ENCODE peak calls at places on chromosome X, in eight cellular contexts. One of them, this sample, is unnamed.
A peak's percentile ranks its signal among the peaks of the same experiment; 100 is the strongest.

GRCh38 chrX:133559909-133560308 is 144.6 kb upstream of the GPC4 start:
- DNase-seq in cardiac muscle cell: no peak
- DNase-seq in pancreas: no peak
- DNase-seq in neuronal stem cell: no peak
- DNase-seq in body of pancreas: no peak
- DNase-seq in A673: no peak
- DNase-seq in tibial nerve: no peak
- DNase-seq in mammary epithelial cell: no peak
- DNase-seq in this sample: no peak

GRCh38 chrX:67673741-67674274 is 130.0 kb downstream of the AR start:
- DNase-seq in cardiac muscle cell: no peak
- DNase-seq in pancreas: no peak
- DNase-seq in neuronal stem cell: no peak
- DNase-seq in body of pancreas: no peak
- DNase-seq in A673: no peak
- DNase-seq in tibial nerve: no peak
- DNase-seq in mammary epithelial cell: no peak
- DNase-seq in this sample: no peak

GRCh38 chrX:11724122-11725017 is 33.7 kb upstream of the MSL3 start:
- DNase-seq in cardiac muscle cell: peak; percentile 56
- DNase-seq in pancreas: no peak
- DNase-seq in neuronal stem cell: peak; percentile 1
- DNase-seq in body of pancreas: peak; percentile 23
- DNase-seq in A673: peak; percentile 49
- DNase-seq in tibial nerve: no peak
- DNase-seq in mammary epithelial cell: peak; percentile 14
- DNase-seq in this sample: peak; percentile 0

GRCh38 chrX:71000139-71000538 is 68.0 kb downstream of the SNX12 start:
- DNase-seq in cardiac muscle cell: no peak
- DNase-seq in pancreas: no peak
- DNase-seq in neuronal stem cell: no peak
- DNase-seq in body of pancreas: no peak
- DNase-seq in A673: no peak
- DNase-seq in tibial nerve: no peak
- DNase-seq in mammary epithelial cell: no peak
- DNase-seq in this sample: no peak

GRCh38 chrX:48573690-48574269 is 504 bp upstream of the RBM3 start:
- DNase-seq in cardiac muscle cell: peak; percentile 68
- DNase-seq in pancreas: peak; percentile 60
- DNase-seq in neuronal stem cell: peak; percentile 1
- DNase-seq in body of pancreas: peak; percentile 31
- DNase-seq in A673: peak; percentile 49
- DNase-seq in tibial nerve: peak; percentile 14
- DNase-seq in mammary epithelial cell: no peak
- DNase-seq in this sample: no peak

GRCh38 chrX:73400136-73400748 is 46.6 kb upstream of the CDX4 start:
- DNase-seq in cardiac muscle cell: no peak
- DNase-seq in pancreas: no peak
- DNase-seq in neuronal stem cell: no peak
- DNase-seq in body of pancreas: no peak
- DNase-seq in A673: no peak
- DNase-seq in tibial nerve: no peak
- DNase-seq in mammary epithelial cell: no peak
- DNase-seq in this sample: no peak

GRCh38 chrX:16436348-16437188 is 213.4 kb upstream of the S100G start:
- DNase-seq in cardiac muscle cell: peak; percentile 74
- DNase-seq in pancreas: peak; percentile 69
- DNase-seq in neuronal stem cell: peak; percentile 64
- DNase-seq in body of pancreas: peak; percentile 86
- DNase-seq in A673: peak; percentile 84
- DNase-seq in tibial nerve: peak; percentile 43
- DNase-seq in mammary epithelial cell: peak; percentile 61
- DNase-seq in this sample: no peak

GRCh38 chrX:14029039-14029424 is 660 bp downstream of the GEMIN8 start:
- DNase-seq in cardiac muscle cell: no peak
- DNase-seq in pancreas: no peak
- DNase-seq in neuronal stem cell: peak; percentile 5
- DNase-seq in body of pancreas: no peak
- DNase-seq in A673: peak; percentile 6
- DNase-seq in tibial nerve: no peak
- DNase-seq in mammary epithelial cell: peak; percentile 17
- DNase-seq in this sample: no peak

GRCh38 chrX:13923845-13924244 is 105.8 kb downstream of the GEMIN8 start:
- DNase-seq in cardiac muscle cell: no peak
- DNase-seq in pancreas: no peak
- DNase-seq in neuronal stem cell: no peak
- DNase-seq in body of pancreas: peak; percentile 52
- DNase-seq in A673: no peak
- DNase-seq in tibial nerve: no peak
- DNase-seq in mammary epithelial cell: peak; percentile 78
- DNase-seq in this sample: no peak

GRCh38 chrX:123905334-123905733 is 45.5 kb downstream of the XIAP start:
- DNase-seq in cardiac muscle cell: no peak
- DNase-seq in pancreas: no peak
- DNase-seq in neuronal stem cell: no peak
- DNase-seq in body of pancreas: no peak
- DNase-seq in A673: no peak
- DNase-seq in tibial nerve: no peak
- DNase-seq in mammary epithelial cell: peak; percentile 11
- DNase-seq in this sample: no peak

GRCh38 chrX:13401724-13402123 is 81.9 kb upstream of the ATXN3L start:
- DNase-seq in cardiac muscle cell: no peak
- DNase-seq in pancreas: no peak
- DNase-seq in neuronal stem cell: no peak
- DNase-seq in body of pancreas: no peak
- DNase-seq in A673: no peak
- DNase-seq in tibial nerve: no peak
- DNase-seq in mammary epithelial cell: no peak
- DNase-seq in this sample: no peak

GRCh38 chrX:40168183-40169015 is 70.6 kb upstream of the BCOR start:
- DNase-seq in cardiac muscle cell: no peak
- DNase-seq in pancreas: no peak
- DNase-seq in neuronal stem cell: no peak
- DNase-seq in body of pancreas: no peak
- DNase-seq in A673: no peak
- DNase-seq in tibial nerve: no peak
- DNase-seq in mammary epithelial cell: no peak
- DNase-seq in this sample: no peak

GRCh38 chrX:82218361-82218760 is 1016.5 kb downstream of the SH3BGRL start:
- DNase-seq in cardiac muscle cell: no peak
- DNase-seq in pancreas: no peak
- DNase-seq in neuronal stem cell: peak; percentile 3
- DNase-seq in body of pancreas: no peak
- DNase-seq in A673: peak; percentile 52
- DNase-seq in tibial nerve: no peak
- DNase-seq in mammary epithelial cell: peak; percentile 17
- DNase-seq in this sample: no peak

GRCh38 chrX:130081421-130082045 is 28.8 kb downstream of the ELF4 start:
- DNase-seq in cardiac muscle cell: no peak
- DNase-seq in pancreas: no peak
- DNase-seq in neuronal stem cell: no peak
- DNase-seq in body of pancreas: no peak
- DNase-seq in A673: no peak
- DNase-seq in tibial nerve: no peak
- DNase-seq in mammary epithelial cell: no peak
- DNase-seq in this sample: no peak

GRCh38 chrX:23554304-23554703 is 113.0 kb upstream of the PRDX4 start:
- DNase-seq in cardiac muscle cell: peak; percentile 60
- DNase-seq in pancreas: no peak
- DNase-seq in neuronal stem cell: peak; percentile 11
- DNase-seq in body of pancreas: no peak
- DNase-seq in A673: peak; percentile 49
- DNase-seq in tibial nerve: no peak
- DNase-seq in mammary epithelial cell: peak; percentile 20
- DNase-seq in this sample: no peak

GRCh38 chrX:19462231-19462630 is 53.1 kb downstream of the MAP3K15 start:
- DNase-seq in cardiac muscle cell: no peak
- DNase-seq in pancreas: no peak
- DNase-seq in neuronal stem cell: no peak
- DNase-seq in body of pancreas: no peak
- DNase-seq in A673: no peak
- DNase-seq in tibial nerve: no peak
- DNase-seq in mammary epithelial cell: no peak
- DNase-seq in this sample: no peak

GRCh38 chrX:88613338-88613737 is 133.7 kb upstream of the CPXCR1 start:
- DNase-seq in cardiac muscle cell: peak; percentile 16
- DNase-seq in pancreas: no peak
- DNase-seq in neuronal stem cell: peak; percentile 11
- DNase-seq in body of pancreas: no peak
- DNase-seq in A673: peak; percentile 12
- DNase-seq in tibial nerve: no peak
- DNase-seq in mammary epithelial cell: no peak
- DNase-seq in this sample: no peak

GRCh38 chrX:131046596-131046995 is 11.6 kb upstream of the ARHGAP36 start:
- DNase-seq in cardiac muscle cell: no peak
- DNase-seq in pancreas: no peak
- DNase-seq in neuronal stem cell: no peak
- DNase-seq in body of pancreas: no peak
- DNase-seq in A673: no peak
- DNase-seq in tibial nerve: no peak
- DNase-seq in mammary epithelial cell: no peak
- DNase-seq in this sample: no peak

GRCh38 chrX:14670819-14671218 is 141.5 kb downstream of the GLRA2 start:
- DNase-seq in cardiac muscle cell: no peak
- DNase-seq in pancreas: no peak
- DNase-seq in neuronal stem cell: no peak
- DNase-seq in body of pancreas: no peak
- DNase-seq in A673: no peak
- DNase-seq in tibial nerve: no peak
- DNase-seq in mammary epithelial cell: no peak
- DNase-seq in this sample: no peak

GRCh38 chrX:15242899-15243555 is 26.9 kb downstream of the ASB9 start:
- DNase-seq in cardiac muscle cell: peak; percentile 68
- DNase-seq in pancreas: no peak
- DNase-seq in neuronal stem cell: peak; percentile 5
- DNase-seq in body of pancreas: peak; percentile 47
- DNase-seq in A673: peak; percentile 61
- DNase-seq in tibial nerve: no peak
- DNase-seq in mammary epithelial cell: peak; percentile 43
- DNase-seq in this sample: no peak

GRCh38 chrX:46791927-46792825 is 33.3 kb upstream of the SLC9A7 start:
- DNase-seq in cardiac muscle cell: peak; percentile 88
- DNase-seq in pancreas: no peak
- DNase-seq in neuronal stem cell: no peak
- DNase-seq in body of pancreas: peak; percentile 30
- DNase-seq in A673: peak; percentile 82
- DNase-seq in tibial nerve: no peak
- DNase-seq in mammary epithelial cell: peak; percentile 91
- DNase-seq in this sample: no peak

GRCh38 chrX:283115-283845 is 2.1 kb downstream of the PLCXD1 start:
- DNase-seq in cardiac muscle cell: peak; percentile 90
- DNase-seq in pancreas: peak; percentile 85
- DNase-seq in neuronal stem cell: peak; percentile 88
- DNase-seq in body of pancreas: peak; percentile 92
- DNase-seq in A673: peak; percentile 97
- DNase-seq in tibial nerve: peak; percentile 83
- DNase-seq in mammary epithelial cell: peak; percentile 73
- DNase-seq in this sample: no peak

GRCh38 chrX:12210196-12210815 is 72.0 kb downstream of the FRMPD4 start:
- DNase-seq in cardiac muscle cell: peak; percentile 72
- DNase-seq in pancreas: no peak
- DNase-seq in neuronal stem cell: no peak
- DNase-seq in body of pancreas: no peak
- DNase-seq in A673: no peak
- DNase-seq in tibial nerve: peak; percentile 12
- DNase-seq in mammary epithelial cell: peak; percentile 83
- DNase-seq in this sample: no peak

GRCh38 chrX:136193771-136194170 is 46.4 kb downstream of the FHL1 start:
- DNase-seq in cardiac muscle cell: no peak
- DNase-seq in pancreas: no peak
- DNase-seq in neuronal stem cell: no peak
- DNase-seq in body of pancreas: no peak
- DNase-seq in A673: no peak
- DNase-seq in tibial nerve: no peak
- DNase-seq in mammary epithelial cell: no peak
- DNase-seq in this sample: no peak
- H3K27ac ChIP-seq in cardiac muscle cell: no peak overlapping the region
- H3K27ac ChIP-seq in pancreas: no peak overlapping the region
- H3K27ac ChIP-seq in neuronal stem cell: no peak overlapping the region
- H3K27ac ChIP-seq in body of pancreas: no peak overlapping the region
- H3K27ac ChIP-seq in A673: no peak overlapping the region
- H3K27ac ChIP-seq in tibial nerve: no peak overlapping the region
- H3K27ac ChIP-seq in mammary epithelial cell: no peak overlapping the region
- H3K27ac ChIP-seq in this sample: no peak overlapping the region

GRCh38 chrX:68695206-68695845 is 47.9 kb downstream of the STARD8 start:
- DNase-seq in cardiac muscle cell: no peak
- DNase-seq in pancreas: no peak
- DNase-seq in neuronal stem cell: no peak
- DNase-seq in body of pancreas: no peak
- DNase-seq in A673: no peak
- DNase-seq in tibial nerve: no peak
- DNase-seq in mammary epithelial cell: no peak
- DNase-seq in this sample: no peak
- H3K27ac ChIP-seq in cardiac muscle cell: no peak overlapping the region
- H3K27ac ChIP-seq in pancreas: no peak overlapping the region
- H3K27ac ChIP-seq in neuronal stem cell: no peak overlapping the region
- H3K27ac ChIP-seq in body of pancreas: peak overlapping the region; percentile 71
- H3K27ac ChIP-seq in A673: no peak overlapping the region
- H3K27ac ChIP-seq in tibial nerve: peak overlapping the region; percentile 50
- H3K27ac ChIP-seq in mammary epithelial cell: no peak overlapping the region
- H3K27ac ChIP-seq in this sample: no peak overlapping the region

GRCh38 chrX:41963348-41963747 is 40.0 kb upstream of the CASK start:
- DNase-seq in cardiac muscle cell: peak; percentile 60
- DNase-seq in pancreas: no peak
- DNase-seq in neuronal stem cell: no peak
- DNase-seq in body of pancreas: no peak
- DNase-seq in A673: no peak
- DNase-seq in tibial nerve: no peak
- DNase-seq in mammary epithelial cell: no peak
- DNase-seq in this sample: no peak
- H3K27ac ChIP-seq in cardiac muscle cell: no peak overlapping the region
- H3K27ac ChIP-seq in pancreas: no peak overlapping the region
- H3K27ac ChIP-seq in neuronal stem cell: no peak overlapping the region
- H3K27ac ChIP-seq in body of pancreas: no peak overlapping the region
- H3K27ac ChIP-seq in A673: no peak overlapping the region
- H3K27ac ChIP-seq in tibial nerve: no peak overlapping the region
- H3K27ac ChIP-seq in mammary epithelial cell: no peak overlapping the region
- H3K27ac ChIP-seq in this sample: no peak overlapping the region

DNA sequence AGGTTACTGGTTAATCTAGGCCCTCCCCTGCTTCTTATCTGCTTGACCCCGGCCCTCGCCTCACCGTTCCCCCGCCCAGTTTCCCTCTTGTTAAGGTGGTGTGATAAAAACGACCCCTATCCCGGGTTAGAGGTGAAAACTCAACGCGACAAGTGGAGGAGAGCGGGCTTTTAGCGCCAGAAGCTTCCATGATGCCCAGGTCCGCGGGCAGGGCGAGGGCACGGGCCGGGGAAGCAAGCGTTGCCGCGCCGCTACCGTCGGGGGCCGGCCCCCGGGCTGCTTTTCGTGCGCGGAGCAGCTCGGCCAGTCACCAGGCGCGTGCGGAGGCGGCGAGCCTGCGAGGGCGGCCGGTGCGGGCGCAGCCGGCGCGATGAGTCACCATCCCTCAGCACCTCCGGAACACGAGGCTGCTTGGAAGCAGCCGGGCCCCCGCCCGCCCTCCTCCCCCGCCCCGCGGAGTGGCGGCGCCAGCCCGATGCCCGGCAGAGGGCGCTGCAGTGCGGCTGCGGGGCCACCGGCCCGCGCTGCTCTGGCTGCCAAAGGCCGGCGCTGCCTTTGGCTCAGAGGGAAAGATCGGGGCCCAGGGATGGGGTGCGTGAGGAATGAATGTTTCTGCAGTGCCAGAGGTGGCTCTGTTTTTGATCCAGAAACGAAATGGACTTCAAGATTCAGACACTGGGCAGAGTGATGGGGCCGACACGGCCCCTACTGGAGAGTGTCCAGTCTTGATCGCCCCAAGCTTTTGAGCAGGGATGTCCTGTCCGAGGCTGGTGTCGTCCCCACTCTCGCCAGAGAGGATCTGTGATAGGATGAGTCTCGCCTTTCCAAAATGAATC is 107.8 kb downstream of the NHSL2 start:
- DNase-seq in cardiac muscle cell: peak; percentile 92
- DNase-seq in pancreas: peak; percentile 89
- DNase-seq in neuronal stem cell: peak; percentile 64
- DNase-seq in body of pancreas: peak; percentile 86
- DNase-seq in A673: peak; percentile 86
- DNase-seq in tibial nerve: peak; percentile 64
- DNase-seq in mammary epithelial cell: peak; percentile 77
- DNase-seq in this sample: peak; percentile 34
- H3K27ac ChIP-seq in cardiac muscle cell: peak overlapping the region; percentile 80
- H3K27ac ChIP-seq in pancreas: no peak overlapping the region
- H3K27ac ChIP-seq in neuronal stem cell: no peak overlapping the region
- H3K27ac ChIP-seq in body of pancreas: peak overlapping the region; percentile 5
- H3K27ac ChIP-seq in A673: no peak overlapping the region
- H3K27ac ChIP-seq in tibial nerve: peak overlapping the region; percentile 84
- H3K27ac ChIP-seq in mammary epithelial cell: no peak overlapping the region
- H3K27ac ChIP-seq in this sample: no peak overlapping the region